ENCODE peak calls at places on chromosomes 13 and 19, in ten cellular contexts. U is SK-N-SH, Q is Panc1, G is transverse colon, I is breast epithelium, B is GM12878, A is HCT116, L is stomach, F is H1, E is K562. H is an unnamed sample. For H3K4me1, the result is how much of the 10 kb centered on the place peaks cover.

GRCh38 chr13:45711952-45712351 is 9.8 kb downstream of the CBY2 start:
- DNase-seq in G (no peak), Q (no peak), L (no peak), B (no peak), F (no peak), E (no peak), I (no peak), U (no peak), A (no peak), H (no peak)

GRCh38 chr19:54462072-54462712 is 1.4 kb downstream of the LENG9 start:
- DNase-seq in L (peak), E (no peak), G (peak), A (no peak), I (no peak), U (no peak), B (no peak), F (no peak), Q (no peak), H (peak)

GRCh38 chr19:34350161-34350561 is 14.8 kb upstream of the GPI start:
- DNase-seq in L (no peak), F (no peak), A (no peak), Q (no peak), U (no peak), E (no peak), I (no peak), G (no peak), B (no peak), H (no peak)

GRCh38 chr13:69912576-69913074 is 195.0 kb upstream of the ATXN8OS start:
- DNase-seq in A (no peak), G (no peak), Q (no peak), U (no peak), I (no peak), L (no peak), E (no peak), F (no peak), B (no peak), H (no peak)

GRCh38 chr19:30049844-30050667 is 108.0 kb downstream of the URI1 start:
- DNase-seq in L (no peak), U (peak), A (no peak), Q (no peak), G (no peak), E (no peak), F (no peak), B (no peak), I (no peak), H (no peak)

GRCh38 chr19:5052515-5052914 is 83.6 kb downstream of the KDM4B start:
- DNase-seq in L (no peak), Q (no peak), A (no peak), U (peak), B (no peak), G (no peak), I (no peak), E (no peak), F (no peak), H (no peak)

GRCh38 chr19:43997631-43998290 is 5.0 kb upstream of the ZNF230 start:
- DNase-seq in G (no peak), B (no peak), L (no peak), U (no peak), A (no peak), I (no peak), Q (no peak), E (peak), F (no peak), H (no peak)

GRCh38 chr19:39224910-39225309 is 19.9 kb downstream of the IFNL3 start:
- DNase-seq in I (no peak), B (no peak), L (no peak), Q (no peak), A (no peak), G (no peak), U (no peak), F (no peak), E (no peak), H (no peak)

GRCh38 chr19:3178377-3178972 is at the start of gene S1PR4:
- DNase-seq in A (no peak), Q (no peak), G (peak), U (no peak), B (no peak), L (no peak), F (no peak), E (no peak), I (no peak), H (peak)

GRCh38 chr19:35842666-35843272 is 9.5 kb downstream of the NPHS1 start:
- DNase-seq in A (no peak), B (no peak), F (no peak), I (no peak), U (no peak), E (no peak), Q (no peak), G (no peak), L (no peak), H (no peak)

GRCh38 chr13:113533441-113533840 is 42.9 kb upstream of the DCUN1D2 start:
- DNase-seq in F (no peak), Q (no peak), B (no peak), E (no peak), L (no peak), U (no peak), A (no peak), I (peak), G (no peak), H (peak)

GRCh38 chr19:40510526-40511115 is 43.8 kb downstream of the SPTBN4 start:
- DNase-seq in F (no peak), E (no peak), L (no peak), U (no peak), I (no peak), A (no peak), Q (no peak), G (no peak), B (no peak), H (no peak)

GRCh38 chr19:58585442-58586130 is 12.5 kb upstream of the MZF1 start:
- DNase-seq in A (no peak), L (no peak), B (no peak), I (no peak), F (no peak), Q (no peak), E (no peak), G (no peak), U (no peak), H (no peak)

GRCh38 chr13:51728972-51729371 is 75.0 kb downstream of the DHRS12 start:
- DNase-seq in B (no peak), F (no peak), E (no peak), G (no peak), Q (no peak), I (no peak), A (no peak), L (no peak), U (no peak), H (no peak)

GRCh38 chr19:38993271-38993670 is 17.7 kb upstream of the FBXO17 start:
- DNase-seq in L (no peak), G (no peak), E (no peak), A (no peak), Q (no peak), I (no peak), U (no peak), B (no peak), F (no peak), H (no peak)

GRCh38 chr13:109370486-109370885 is 415.9 kb downstream of the IRS2 start:
- DNase-seq in G (no peak), L (no peak), B (no peak), Q (no peak), F (no peak), A (no peak), E (no peak), I (no peak), U (no peak), H (no peak)

GRCh38 chr13:21219044-21219381 is 42.6 kb downstream of the MRPL57 start:
- DNase-seq in I (no peak), B (no peak), U (no peak), E (no peak), L (no peak), Q (no peak), F (no peak), A (no peak), G (no peak), H (no peak)

GRCh38 chr19:48258350-48258749 is 2.6 kb upstream of the CARD8 start:
- DNase-seq in B (no peak), I (no peak), G (no peak), E (no peak), A (no peak), L (no peak), U (no peak), Q (no peak), F (no peak), H (no peak)

GRCh38 chr13:53336441-53337160 is 308.0 kb downstream of the OLFM4 start:
- DNase-seq in I (no peak), Q (no peak), E (no peak), U (no peak), F (no peak), B (no peak), A (no peak), L (no peak), G (no peak), H (no peak)

GRCh38 chr19:43525836-43526771 is 897 bp downstream of the ETHE1 start:
- DNase-seq in I (no peak), U (peak), B (no peak), L (peak), F (peak), A (no peak), Q (no peak), G (peak), E (no peak), H (peak)

GRCh38 chr19:49676136-49676689 is 858 bp upstream of the PRMT1 start:
- DNase-seq in U (peak), L (peak), G (peak), F (no peak), I (peak), B (peak), A (peak), E (peak), Q (peak), H (peak)

GRCh38 chr13:19056355-19056880 is 125.2 kb downstream of the TUBA3C start:
- DNase-seq in A (no peak), F (no peak), Q (no peak), E (no peak), U (no peak), G (no peak), B (no peak), L (no peak), I (no peak), H (no peak)

GRCh38 chr13:23709521-23709920 is 139.3 kb downstream of the TNFRSF19 start:
- DNase-seq in A (no peak), E (no peak), G (no peak), L (no peak), U (no peak), F (no peak), I (no peak), B (no peak), Q (no peak), H (no peak)

GRCh38 chr13:94093652-94094310 is 385.7 kb downstream of the DCT start:
- DNase-seq in I (no peak), G (no peak), E (no peak), F (no peak), B (no peak), L (no peak), U (no peak), Q (no peak), A (no peak), H (no peak)

GRCh38 chr13:75643182-75643581 is 7.1 kb downstream of the LMO7 start:
- DNase-seq in A (no peak), U (no peak), Q (no peak), B (no peak), E (no peak), G (no peak), F (no peak), L (no peak), I (no peak), H (no peak)
- H3K4me1 ChIP-seq in A (under half), U (under half), Q (under half), B (under half), E (under half), G (under half), F (under half), L (under half), I (under half), H (under half)

GRCh38 chr13:30340367-30341184 is 33.2 kb upstream of the KATNAL1 start:
- DNase-seq in F (no peak), A (peak), E (peak), U (peak), Q (no peak), G (peak), L (no peak), I (no peak), B (no peak), H (no peak)
- H3K4me3 ChIP-seq in F (no peak), A (no peak), E (no peak), U (no peak), Q (no peak), G (no peak), L (no peak), I (peak), B (no peak), H (no peak)

GRCh38 chr13:82791035-82791434 is 1091.2 kb downstream of the SLITRK1 start:
- DNase-seq in L (no peak), B (no peak), F (no peak), Q (no peak), E (no peak), G (no peak), U (no peak), A (no peak), I (no peak), H (no peak)
- TF ChIP-seq POLR2AphosphoS5 in L (no peak), B (no peak), F (no peak), Q (no peak), E (no peak), G (no peak), U (no peak), A (no peak), I (no peak), H (no peak)

DNA sequence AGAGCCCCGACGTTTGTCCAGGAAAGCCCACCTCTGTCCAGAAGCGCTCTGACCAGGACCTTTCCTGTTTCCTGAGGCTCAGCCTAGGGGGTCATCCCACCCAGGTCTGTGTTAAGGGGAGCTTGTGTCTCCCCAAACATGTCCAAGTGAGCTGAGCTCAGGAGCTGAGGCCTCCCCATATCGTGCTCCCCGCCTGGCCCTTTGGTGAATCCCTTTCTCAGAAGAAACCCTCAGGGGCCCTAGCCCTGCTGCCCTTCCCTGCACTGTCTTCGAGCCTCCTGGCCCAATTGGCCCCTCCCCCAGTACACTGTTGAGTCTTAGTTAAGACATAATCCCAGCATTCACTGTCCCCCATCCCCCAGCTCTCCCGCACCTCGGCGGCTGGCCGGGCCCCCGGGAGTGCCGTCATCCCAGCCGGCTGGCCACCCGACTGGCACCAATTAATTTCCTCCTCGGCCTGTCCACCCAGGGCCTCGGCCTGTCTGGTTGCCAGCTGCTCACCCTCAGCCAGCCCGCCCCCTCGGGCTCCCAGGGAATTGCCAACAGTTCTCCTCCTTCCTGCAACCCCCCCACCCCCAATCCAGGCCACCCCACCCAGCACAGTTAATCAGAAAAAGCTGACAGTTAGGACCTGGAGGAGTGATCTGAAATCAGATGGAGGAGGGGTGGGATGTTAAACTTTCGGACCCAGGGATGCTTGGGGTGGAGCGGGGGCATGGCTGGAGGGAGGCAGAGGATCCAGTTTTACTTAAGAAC is 13.6 kb downstream of the IER2 start:
- DNase-seq in F (peak), U (peak), E (peak), A (no peak), G (peak), Q (no peak), I (peak), B (no peak), L (peak), H (peak)
- H3K4me1 ChIP-seq in F (under half), U (under half), E (under half), A (half or more), G (half or more), Q (half or more), I (under half), B (half or more), L (half or more), H (half or more)

GRCh38 chr13:110702591-110703526 is 3.1 kb downstream of the CARS2 start:
- DNase-seq in B (no peak), G (no peak), I (no peak), A (no peak), Q (no peak), U (peak), L (no peak), F (no peak), E (no peak), H (peak)
- H3K4me3 ChIP-seq in B (no peak), G (no peak), I (no peak), A (no peak), Q (no peak), U (no peak), L (no peak), F (no peak), E (no peak), H (no peak)

GRCh38 chr13:30792257-30793000 is 57.1 kb downstream of the ALOX5AP start:
- DNase-seq in U (peak), G (peak), I (peak), F (no peak), E (no peak), A (peak), B (no peak), Q (no peak), L (peak), H (peak)
- TF ChIP-seq POLR2AphosphoS5 in U (peak), G (no peak), I (peak), F (no peak), E (no peak), A (no peak), B (no peak), Q (peak), L (peak), H (peak)

GRCh38 chr19:1069009-1069779 is 2.2 kb downstream of the ARHGAP45 start:
- DNase-seq in E (no peak), F (no peak), A (no peak), B (no peak), L (peak), G (peak), Q (no peak), U (no peak), I (no peak), H (peak)
- H3K4me1 ChIP-seq in E (under half), F (under half), A (under half), B (under half), L (half or more), G (half or more), Q (under half), U (under half), I (under half), H (half or more)

GRCh38 chr19:17779281-17779930 is 15.5 kb upstream of the B3GNT3 start:
- DNase-seq in U (peak), F (peak), E (peak), L (no peak), I (no peak), A (peak), Q (no peak), G (peak), B (no peak), H (peak)
- H3K4me3 ChIP-seq in U (no peak), F (peak), E (no peak), L (peak), I (peak), A (peak), Q (peak), G (no peak), B (no peak), H (peak)